ENCODE peak calls at places on chromosomes 12 and 14, in nine cellular contexts. H is heart right ventricle; P is cardiac muscle cell; Q is adipocyte; O is H9; Y is CD8-positive, alpha-beta T cell; K is breast epithelium; F is stomach; B is CD4-positive, alpha-beta memory T cell. X is an unnamed sample.
A peak's percentile ranks its signal among the peaks of the same experiment; 100 is the strongest.

GRCh38 chr12:30989754-30990153 is 63.2 kb downstream of the TSPAN11 start:
- DNase-seq in H (peak; percentile 52), P (peak; percentile 51), Q (peak; percentile 22), O (peak; percentile 82), Y (no peak), K (no peak), F (no peak), B (no peak), X (no peak)

GRCh38 chr12:52494518-52494917 is 1.5 kb upstream of the KRT6A start:
- DNase-seq in H (no peak), P (no peak), Q (peak; percentile 42), O (no peak), Y (no peak), K (peak; percentile 92), F (no peak), B (no peak), X (no peak)

GRCh38 chr14:86938356-86938755 is 1054.6 kb downstream of the GALC start:
- DNase-seq in H (no peak), P (no peak), Q (no peak), O (no peak), Y (no peak), K (no peak), F (no peak), B (no peak), X (no peak)

GRCh38 chr14:66070542-66071319 is 415.4 kb upstream of the CCDC196 start:
- DNase-seq in H (peak; percentile 30), P (peak; percentile 73), Q (peak; percentile 27), O (peak; percentile 83), Y (peak; percentile 47), K (no peak), F (peak; percentile 62), B (peak; percentile 61), X (no peak)

GRCh38 chr14:58942516-58942915 is 246.0 kb upstream of the DAAM1 start:
- DNase-seq in H (no peak), P (peak; percentile 52), Q (peak; percentile 34), O (no peak), Y (no peak), K (no peak), F (no peak), B (no peak), X (no peak)

GRCh38 chr14:77923131-77923933 is 123.4 kb downstream of the ADCK1 start:
- DNase-seq in H (no peak), P (peak; percentile 41), Q (no peak), O (no peak), Y (no peak), K (no peak), F (no peak), B (no peak), X (no peak)

GRCh38 chr12:18895946-18896345 is 158.0 kb downstream of the CAPZA3 start:
- DNase-seq in H (peak; percentile 74), P (peak; percentile 65), Q (no peak), O (peak; percentile 80), Y (no peak), K (no peak), F (no peak), B (no peak), X (peak; percentile 56)

GRCh38 chr12:1927751-1928351 is 9.4 kb upstream of the CACNA2D4 start:
- DNase-seq in H (peak; percentile 76), P (peak; percentile 68), Q (no peak), O (peak; percentile 26), Y (no peak), K (no peak), F (peak; percentile 24), B (no peak), X (no peak)

GRCh38 chr12:70044170-70044569 is 199.1 kb upstream of the CNOT2 start:
- DNase-seq in H (no peak), P (no peak), Q (no peak), O (no peak), Y (no peak), K (no peak), F (no peak), B (no peak), X (no peak)

GRCh38 chr12:75766263-75767160 is 255.1 kb upstream of the KRR1 start:
- DNase-seq in H (no peak), P (no peak), Q (peak; percentile 53), O (no peak), Y (no peak), K (no peak), F (no peak), B (no peak), X (no peak)

GRCh38 chr12:52195065-52195730 is 3.4 kb upstream of the KRT80 start:
- DNase-seq in H (no peak), P (no peak), Q (no peak), O (no peak), Y (no peak), K (peak; percentile 70), F (no peak), B (no peak), X (no peak)

GRCh38 chr14:52352546-52352945 is 38.4 kb downstream of the PTGER2 start:
- DNase-seq in H (no peak), P (no peak), Q (no peak), O (no peak), Y (no peak), K (no peak), F (no peak), B (no peak), X (no peak)

GRCh38 chr14:32985881-32986280 is 47.2 kb downstream of the NPAS3 start:
- DNase-seq in H (peak; percentile 22), P (no peak), Q (no peak), O (no peak), Y (no peak), K (no peak), F (no peak), B (no peak), X (peak; percentile 53)

GRCh38 chr14:79378020-79378419 is 833.3 kb downstream of the DIO2 start:
- DNase-seq in H (no peak), P (no peak), Q (no peak), O (peak; percentile 60), Y (no peak), K (no peak), F (no peak), B (no peak), X (no peak)

GRCh38 chr14:103271189-103271588 is 62.8 kb upstream of the EIF5 start:
- DNase-seq in H (no peak), P (no peak), Q (no peak), O (no peak), Y (no peak), K (no peak), F (no peak), B (no peak), X (no peak)

GRCh38 chr12:54020587-54020969 is 7.7 kb upstream of the HOXC6 start:
- DNase-seq in H (no peak), P (no peak), Q (no peak), O (no peak), Y (no peak), K (no peak), F (no peak), B (no peak), X (peak; percentile 4)
- H3K4me1 ChIP-seq in H (peaks cover 11% of the 10 kb centered on the region), P (peaks cover 19% of the 10 kb centered on the region), Q (peaks cover 59% of the 10 kb centered on the region), O (no peaks in the 10 kb centered on the region), Y (peaks cover 16% of the 10 kb centered on the region), K (no peaks in the 10 kb centered on the region), F (peaks cover 44% of the 10 kb centered on the region), B (peaks cover 10% of the 10 kb centered on the region), X (peaks cover 57% of the 10 kb centered on the region)

DNA sequence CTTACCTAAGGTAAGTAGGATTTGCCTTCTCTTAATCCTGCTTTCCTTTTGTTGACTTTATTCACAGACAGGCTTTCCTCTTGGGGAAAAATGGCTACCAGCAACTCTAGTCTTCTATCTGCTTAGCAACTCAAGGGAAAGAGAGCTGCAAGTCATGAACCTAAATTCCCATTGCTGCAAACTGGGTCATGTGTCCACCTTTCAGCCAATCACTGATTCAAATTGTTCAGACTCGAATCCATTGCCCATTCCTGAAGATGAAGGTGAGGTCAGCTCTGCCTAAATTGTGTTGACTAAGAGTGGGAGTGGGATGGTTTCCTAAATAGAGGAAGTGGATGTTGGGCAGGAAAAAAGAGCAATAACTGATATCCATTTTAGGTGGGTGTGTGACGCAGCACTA is 7.7 kb downstream of the FBXW8 start:
- DNase-seq in H (no peak), P (no peak), Q (no peak), O (no peak), Y (no peak), K (no peak), F (no peak), B (no peak), X (no peak)
- H3K4me1 ChIP-seq in H (peaks cover 15% of the 10 kb centered on the region), P (peaks cover 9% of the 10 kb centered on the region), Q (peaks cover 31% of the 10 kb centered on the region), O (no peaks in the 10 kb centered on the region), Y (peaks cover 29% of the 10 kb centered on the region), K (no peaks in the 10 kb centered on the region), F (peaks cover 68% of the 10 kb centered on the region), B (peaks cover 54% of the 10 kb centered on the region), X (no peaks in the 10 kb centered on the region)

DNA sequence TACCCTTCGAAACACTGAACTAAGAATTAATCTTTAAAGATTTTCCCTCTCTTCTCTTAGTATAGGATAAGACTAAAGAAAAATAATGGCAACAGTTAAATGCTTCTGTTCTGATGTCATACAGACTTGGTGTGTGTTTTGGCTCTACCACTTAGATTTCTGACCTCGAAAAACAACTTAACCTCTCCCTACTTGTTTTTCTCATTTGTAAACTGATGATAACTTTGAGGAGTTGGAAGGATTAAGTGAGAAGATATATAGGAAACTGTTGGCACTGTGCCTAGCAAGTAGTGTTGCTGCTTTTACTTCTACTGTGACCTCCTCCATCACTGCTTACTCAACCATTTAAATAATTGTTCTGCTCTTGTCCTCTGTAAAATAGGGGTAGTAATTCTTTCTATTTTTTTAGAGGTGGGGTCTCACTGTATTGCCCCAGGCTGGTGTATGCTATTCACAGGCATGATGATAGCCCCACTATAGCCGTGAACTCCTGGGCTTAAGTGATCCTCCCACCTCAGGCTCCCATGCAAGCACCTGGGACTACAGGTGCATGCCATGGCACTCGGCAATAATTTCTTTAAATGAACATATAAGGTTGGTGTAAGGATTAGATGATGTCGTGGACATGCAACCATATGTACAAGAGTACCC is 22.4 kb downstream of the PALS1 start:
- DNase-seq in H (no peak), P (no peak), Q (peak; percentile 59), O (no peak), Y (no peak), K (no peak), F (no peak), B (no peak), X (no peak)
- H3K4me1 ChIP-seq in H (peaks cover 36% of the 10 kb centered on the region), P (peaks cover 7% of the 10 kb centered on the region), Q (peaks cover 24% of the 10 kb centered on the region), O (peaks cover under 1% of the 10 kb centered on the region), Y (no peaks in the 10 kb centered on the region), K (no peaks in the 10 kb centered on the region), F (peaks cover 63% of the 10 kb centered on the region), B (peaks cover 6% of the 10 kb centered on the region), X (peaks cover 41% of the 10 kb centered on the region)

GRCh38 chr14:104686624-104687517 is 2.5 kb upstream of the INF2 start:
- DNase-seq in H (peak; percentile 20), P (no peak), Q (no peak), O (no peak), Y (no peak), K (no peak), F (peak; percentile 75), B (no peak), X (peak; percentile 48)

GRCh38 chr14:104687601-104688504 is 1.6 kb upstream of the INF2 start:
- DNase-seq in H (peak; percentile 87), P (peak; percentile 27), Q (peak; percentile 25), O (peak; percentile 76), Y (no peak), K (peak; percentile 61), F (peak; percentile 96), B (no peak), X (peak; percentile 94)

GRCh38 chr14:104684449-104684821 is 5.0 kb upstream of the INF2 start:
- DNase-seq in H (no peak), P (no peak), Q (no peak), O (no peak), Y (no peak), K (no peak), F (no peak), B (no peak), X (no peak)

GRCh38 chr14:104685216-104685997 is 4.0 kb upstream of the INF2 start:
- DNase-seq in H (no peak), P (no peak), Q (no peak), O (no peak), Y (no peak), K (no peak), F (no peak), B (no peak), X (peak; percentile 10)

GRCh38 chr14:104685998-104686610 is 3.3 kb upstream of the INF2 start:
- DNase-seq in H (no peak), P (no peak), Q (no peak), O (no peak), Y (no peak), K (no peak), F (no peak), B (no peak), X (no peak)
- H3K4me1 ChIP-seq in H (peaks cover 42% of the 10 kb centered on the region), P (peaks cover 28% of the 10 kb centered on the region), Q (peaks cover 33% of the 10 kb centered on the region), O (peaks cover 6% of the 10 kb centered on the region), Y (peaks cover 46% of the 10 kb centered on the region), K (peaks cover 50% of the 10 kb centered on the region), F (peaks cover 63% of the 10 kb centered on the region), B (peaks cover 48% of the 10 kb centered on the region), X (peaks cover 43% of the 10 kb centered on the region)